ENCODE peak calls at places on chromosomes 7 and 10, in six cellular contexts. B is mesendoderm, J is upper lobe of right lung, X is heart right ventricle, W is AG04449, A is epithelial cell of esophagus. G is an unnamed sample.

GRCh38 chr10:543131-543530 is 146.3 kb downstream of the DIP2C start:
- DNase-seq in B (peak; percentile 44), J (no peak), X (no peak), W (no peak), A (no peak), G (no peak)

GRCh38 chr10:20622522-20623270 is 274.4 kb downstream of the NEBL start:
- DNase-seq in B (no peak), J (no peak), X (no peak), W (no peak), A (peak; percentile 7), G (peak; percentile 55)

GRCh38 chr10:131726967-131727366 is 173.8 kb upstream of the PPP2R2D start:
- DNase-seq in B (no peak), J (peak; percentile 54), X (no peak), W (no peak), A (no peak), G (no peak)

GRCh38 chr7:48390381-48391327 is 219.4 kb downstream of the ABCA13 start:
- DNase-seq in B (no peak), J (no peak), X (no peak), W (no peak), A (no peak), G (no peak)

GRCh38 chr10:68301301-68301700 is 30.6 kb upstream of the HNRNPH3 start:
- DNase-seq in B (no peak), J (no peak), X (no peak), W (no peak), A (no peak), G (no peak)

GRCh38 chr7:143410523-143411004 is 1.9 kb upstream of the EPHA1 start:
- DNase-seq in B (peak; percentile 27), J (no peak), X (no peak), W (no peak), A (no peak), G (no peak)

GRCh38 chr10:69065406-69066361 is 22.2 kb upstream of the SRGN start:
- DNase-seq in B (no peak), J (no peak), X (peak; percentile 41), W (no peak), A (peak; percentile 65), G (no peak)

GRCh38 chr7:2774280-2774679 is 69.8 kb downstream of the GNA12 start:
- DNase-seq in B (no peak), J (no peak), X (no peak), W (no peak), A (no peak), G (no peak)

GRCh38 chr10:24467094-24467493 is 256.6 kb downstream of the ARHGAP21 start:
- DNase-seq in B (no peak), J (no peak), X (no peak), W (no peak), A (no peak), G (no peak)

GRCh38 chr10:116085333-116085732 is 187.7 kb downstream of the GFRA1 start:
- DNase-seq in B (no peak), J (no peak), X (no peak), W (no peak), A (no peak), G (no peak)
- H3K4me3 ChIP-seq in B (no peak overlapping the region), J (no peak overlapping the region), X (no peak overlapping the region), W (no peak overlapping the region), A (no peak overlapping the region), G (no peak overlapping the region)

GRCh38 chr7:21430575-21430954 is 2.7 kb downstream of the SP4 start:
- DNase-seq in B (no peak), J (no peak), X (no peak), W (no peak), A (no peak), G (no peak)
- H3K4me3 ChIP-seq in B (no peak overlapping the region), J (no peak overlapping the region), X (no peak overlapping the region), W (no peak overlapping the region), A (no peak overlapping the region), G (no peak overlapping the region)

DNA sequence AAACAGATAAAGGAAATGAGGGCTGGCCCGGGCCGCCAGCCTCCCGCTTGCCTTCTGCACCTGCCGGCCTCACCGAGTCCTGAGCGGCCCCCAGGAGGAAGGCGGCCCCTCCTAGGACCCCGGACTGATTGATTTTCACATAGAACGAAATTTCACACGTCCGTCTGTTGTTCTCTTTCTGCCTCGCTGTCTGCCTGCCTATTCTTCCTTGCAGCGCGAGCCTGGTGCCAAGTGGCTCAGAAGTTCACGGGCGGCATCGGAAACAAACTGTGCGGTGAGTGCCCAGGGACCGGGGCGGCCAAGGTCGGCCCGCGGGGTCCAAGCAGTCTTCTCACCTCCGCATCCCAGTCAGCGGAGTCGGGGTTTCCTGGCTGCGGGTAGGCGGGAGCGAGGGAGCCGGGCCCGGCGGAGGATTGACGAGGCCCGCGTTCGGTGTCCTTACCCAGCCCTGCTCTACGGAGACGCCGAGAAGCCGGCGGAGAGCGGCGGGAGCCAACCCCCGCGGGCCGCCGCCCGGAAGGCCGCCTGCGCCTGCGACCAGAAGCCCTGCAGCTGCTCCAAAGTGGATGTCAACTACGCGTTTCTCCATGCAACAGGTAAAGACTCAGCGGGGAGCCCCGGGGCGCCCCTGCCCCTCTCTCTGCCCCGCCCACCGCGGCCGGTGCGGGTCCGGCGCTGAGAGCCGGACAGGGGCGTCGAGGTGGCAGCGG is 977 bp downstream of the GAD2 start:
- DNase-seq in B (peak; percentile 22), J (no peak), X (no peak), W (no peak), A (no peak), G (no peak)
- H3K4me3 ChIP-seq in B (no peak overlapping the region), J (no peak overlapping the region), X (peak overlapping the region; percentile 5), W (no peak overlapping the region), A (no peak overlapping the region), G (no peak overlapping the region)

GRCh38 chr10:31343009-31343408 is 24.0 kb downstream of the ZEB1 start:
- DNase-seq in B (no peak), J (no peak), X (no peak), W (no peak), A (no peak), G (no peak)
- H3K4me3 ChIP-seq in B (no peak overlapping the region), J (no peak overlapping the region), X (no peak overlapping the region), W (no peak overlapping the region), A (no peak overlapping the region), G (no peak overlapping the region)

DNA sequence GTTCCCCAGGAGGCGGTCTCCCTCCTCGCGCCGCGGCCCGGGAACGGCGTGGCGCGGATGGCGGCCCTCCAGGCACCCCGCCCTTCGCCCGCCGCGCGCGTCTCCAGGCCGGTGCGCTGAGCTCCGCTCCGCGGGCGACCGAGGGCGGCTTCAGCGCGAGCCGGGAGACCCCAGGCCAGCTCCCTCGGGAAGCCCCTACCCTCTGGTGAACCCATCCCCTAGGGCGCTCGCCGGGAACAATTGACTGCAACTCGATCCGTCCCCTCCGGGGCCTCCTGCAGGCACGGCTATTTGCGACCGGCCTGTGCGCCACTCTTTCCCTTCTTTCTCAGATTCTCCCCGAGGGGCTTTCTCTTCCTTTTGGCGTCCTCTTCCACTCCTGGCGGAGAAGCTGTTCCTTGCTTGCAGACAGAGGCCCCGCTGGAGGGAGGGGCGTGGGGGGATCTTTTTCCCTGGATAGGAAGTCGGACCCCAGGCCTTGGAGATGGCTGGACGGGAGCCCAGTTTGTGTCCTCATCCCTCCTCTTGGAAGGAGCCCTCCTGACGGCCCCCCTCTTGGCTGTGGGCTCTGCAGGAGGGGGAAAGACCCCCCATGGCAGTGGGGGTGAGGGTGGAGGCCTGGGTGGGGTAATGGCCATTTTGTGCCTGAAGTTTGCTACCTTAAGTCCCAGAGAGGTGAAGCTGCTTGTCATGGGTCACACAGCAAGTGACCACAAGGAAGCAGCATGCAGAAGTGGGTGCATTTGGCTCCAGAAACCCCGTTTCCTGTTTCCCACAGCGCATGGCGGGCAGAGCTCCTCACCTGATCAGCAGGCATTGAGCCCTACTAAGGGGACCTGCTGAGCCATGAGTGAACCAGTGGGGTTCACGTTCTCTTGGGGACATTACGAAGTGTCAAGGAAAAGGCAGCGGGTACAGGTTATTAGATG is 171.2 kb upstream of the TNRC18 start:
- DNase-seq in B (peak; percentile 59), J (no peak), X (no peak), W (no peak), A (peak; percentile 52), G (no peak)
- H3K4me3 ChIP-seq in B (peak overlapping the region; percentile 77), J (peak overlapping the region; percentile 60), X (peak overlapping the region; percentile 58), W (peak overlapping the region; percentile 87), A (peak overlapping the region; percentile 75), G (peak overlapping the region; percentile 76)

GRCh38 chr10:96261132-96261531 is 10.2 kb downstream of the BLNK start:
- DNase-seq in B (no peak), J (no peak), X (no peak), W (no peak), A (no peak), G (no peak)

GRCh38 chr10:96263173-96263572 is 8.2 kb downstream of the BLNK start:
- DNase-seq in B (no peak), J (no peak), X (no peak), W (no peak), A (no peak), G (no peak)

GRCh38 chr10:96264938-96265337 is 6.4 kb downstream of the BLNK start:
- DNase-seq in B (no peak), J (no peak), X (no peak), W (no peak), A (no peak), G (no peak)

GRCh38 chr10:96261930-96262329 is 9.4 kb downstream of the BLNK start:
- DNase-seq in B (no peak), J (no peak), X (no peak), W (no peak), A (no peak), G (no peak)

GRCh38 chr10:96263684-96264083 is 7.7 kb downstream of the BLNK start:
- DNase-seq in B (no peak), J (no peak), X (no peak), W (no peak), A (no peak), G (no peak)
- H3K4me3 ChIP-seq in B (no peak overlapping the region), J (no peak overlapping the region), X (no peak overlapping the region), W (no peak overlapping the region), A (no peak overlapping the region), G (no peak overlapping the region)

DNA sequence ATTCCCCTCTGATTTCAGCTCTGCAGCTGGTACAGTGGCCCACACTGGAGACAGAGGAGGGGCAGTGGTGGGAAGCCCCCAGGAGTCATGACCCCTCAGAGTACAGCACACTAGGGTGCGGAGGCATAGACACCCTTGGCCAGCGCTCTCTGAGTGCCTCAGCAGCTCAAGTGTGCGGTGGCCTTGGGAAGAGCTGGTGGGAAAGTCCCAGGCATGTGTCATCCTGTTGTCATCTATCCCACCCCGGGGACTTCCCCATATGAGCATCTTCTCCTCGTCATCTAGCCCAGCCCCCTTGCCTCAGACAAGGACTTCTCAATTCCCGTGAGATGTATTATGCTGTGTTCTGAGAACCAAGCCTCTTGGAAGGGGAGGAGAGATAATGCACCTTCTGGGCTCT is 15.6 kb upstream of the PPIF start:
- DNase-seq in B (no peak), J (no peak), X (no peak), W (peak; percentile 92), A (peak; percentile 98), G (no peak)
- H3K4me3 ChIP-seq in B (no peak overlapping the region), J (no peak overlapping the region), X (no peak overlapping the region), W (no peak overlapping the region), A (no peak overlapping the region), G (no peak overlapping the region)

GRCh38 chr10:129965418-129965793 is 1.3 kb upstream of the EBF3 start:
- DNase-seq in B (no peak), J (no peak), X (no peak), W (no peak), A (no peak), G (no peak)

GRCh38 chr10:129966370-129966769 is 2.3 kb upstream of the EBF3 start:
- DNase-seq in B (no peak), J (no peak), X (no peak), W (no peak), A (no peak), G (no peak)

GRCh38 chr10:129963831-129964501 is at the start of gene EBF3:
- DNase-seq in B (peak; percentile 92), J (no peak), X (peak; percentile 91), W (no peak), A (peak; percentile 44), G (no peak)

GRCh38 chr10:129965940-129966339 is 1.9 kb upstream of the EBF3 start:
- DNase-seq in B (no peak), J (no peak), X (no peak), W (no peak), A (no peak), G (no peak)

GRCh38 chr10:129964611-129965417 is 740 bp upstream of the EBF3 start:
- DNase-seq in B (no peak), J (no peak), X (peak; percentile 48), W (no peak), A (no peak), G (no peak)
- H3K4me3 ChIP-seq in B (no peak overlapping the region), J (no peak overlapping the region), X (peak overlapping the region; percentile 58), W (peak overlapping the region; percentile 9), A (no peak overlapping the region), G (no peak overlapping the region)